ENCODE peak calls at places on chromosomes 13 and 19, in nine cellular contexts. X is M059J; E is stimulated activated CD8-positive, alpha-beta memory T cell treated with anti-CD3 and anti-CD28 coated beads, Interleukin-4, amount 100 ng/mL, for 4 hours; K is mesothelial cell of epicardium; C is heart left ventricle; D is T-cell; N is neural crest cell; A is right atrium auricular region; R is left cardiac atrium. J is an unnamed sample.

GRCh38 chr13:110062077-110062776 is 244.7 kb downstream of the COL4A1 start:
- DNase-seq in K (no peak), C (peak; percentile 38), N (no peak), A (no peak), E (no peak), X (peak; percentile 25), R (peak; percentile 58), D (no peak), J (peak; percentile 63)

GRCh38 chr13:38385152-38385891 is 35.7 kb downstream of the UFM1 start:
- DNase-seq in X (peak; percentile 9), A (no peak), E (no peak), C (no peak), D (no peak), K (no peak), R (no peak), N (no peak), J (no peak)

GRCh38 chr19:52603558-52604207 is 33.6 kb downstream of the ZNF701 start:
- DNase-seq in D (no peak), R (no peak), N (no peak), E (no peak), A (no peak), C (no peak), K (no peak), X (no peak), J (no peak)

GRCh38 chr19:10961073-10961762 is 388 bp downstream of the SMARCA4 start:
- DNase-seq in C (no peak), R (peak; percentile 77), E (no peak), N (peak; percentile 34), A (no peak), D (no peak), K (no peak), X (peak; percentile 33), J (no peak)

GRCh38 chr19:13163609-13164364 is 13.6 kb downstream of the IER2 start:
- DNase-seq in C (peak; percentile 76), D (peak; percentile 34), X (peak; percentile 97), A (peak; percentile 83), R (peak; percentile 79), E (no peak), N (peak; percentile 64), K (peak; percentile 58), J (peak; percentile 50)

GRCh38 chr19:22606212-22606553 is 27.9 kb upstream of the ZNF492 start:
- DNase-seq in X (no peak), D (no peak), K (no peak), A (peak; percentile 43), N (no peak), E (no peak), R (no peak), C (no peak), J (no peak)

GRCh38 chr19:45027371-45027770 is 11.5 kb upstream of the CLASRP start:
- DNase-seq in E (no peak), C (no peak), A (no peak), D (no peak), N (no peak), R (no peak), K (no peak), X (no peak), J (no peak)

GRCh38 chr13:99265162-99265822 is 7.1 kb upstream of the GPR18 start:
- DNase-seq in N (no peak), D (no peak), C (no peak), R (no peak), K (no peak), X (no peak), A (no peak), E (no peak), J (no peak)

GRCh38 chr19:33325920-33326319 is 23.6 kb upstream of the CEBPA start:
- DNase-seq in D (no peak), K (no peak), N (no peak), X (peak; percentile 23), A (peak; percentile 65), R (peak; percentile 28), C (no peak), E (no peak), J (no peak)

GRCh38 chr19:49064029-49064629 is 489 bp downstream of the NTF4 start:
- DNase-seq in D (no peak), N (no peak), C (no peak), X (no peak), A (no peak), R (no peak), K (no peak), E (no peak), J (peak; percentile 74)

GRCh38 chr19:8455018-8455417 is 10.2 kb downstream of the HNRNPM start:
- DNase-seq in N (no peak), A (no peak), D (no peak), X (no peak), C (no peak), R (no peak), E (no peak), K (no peak), J (no peak)

GRCh38 chr13:58397596-58398387 is 766.2 kb downstream of the PCDH17 start:
- DNase-seq in X (no peak), K (no peak), C (no peak), D (no peak), R (peak; percentile 35), N (no peak), A (no peak), E (no peak), J (no peak)

GRCh38 chr19:16224266-16225045 is 26.7 kb downstream of the AP1M1 start:
- DNase-seq in C (no peak), N (no peak), A (no peak), K (no peak), R (no peak), X (no peak), E (no peak), D (no peak), J (no peak)

GRCh38 chr13:77492982-77493381 is 42.5 kb upstream of the SCEL start:
- DNase-seq in A (no peak), X (no peak), E (no peak), K (no peak), C (no peak), N (no peak), D (no peak), R (no peak), J (peak; percentile 16)

GRCh38 chr13:44969858-44970484 is 19.3 kb downstream of the NUFIP1 start:
- DNase-seq in D (no peak), N (no peak), C (no peak), K (no peak), R (no peak), X (peak; percentile 62), E (no peak), A (no peak), J (peak; percentile 28)

GRCh38 chr19:44752816-44753618 is 4.5 kb downstream of the BCL3 start:
- DNase-seq in E (peak; percentile 91), A (peak; percentile 91), R (peak; percentile 95), X (peak; percentile 97), C (peak; percentile 94), N (no peak), K (no peak), D (peak; percentile 90), J (peak; percentile 94)

GRCh38 chr13:64471916-64472315 is 2758.2 kb downstream of the PCDH9 start:
- DNase-seq in N (no peak), D (no peak), R (no peak), X (peak; percentile 16), K (no peak), E (no peak), C (no peak), A (no peak), J (peak; percentile 10)

GRCh38 chr19:45234089-45234869 is 10.9 kb downstream of the EXOC3L2 start:
- DNase-seq in K (no peak), A (no peak), N (no peak), E (no peak), X (no peak), R (no peak), C (no peak), D (no peak), J (no peak)

GRCh38 chr13:102569488-102569887 is 27.3 kb upstream of the TPP2 start:
- DNase-seq in X (no peak), E (no peak), C (no peak), N (no peak), R (no peak), D (no peak), A (no peak), K (no peak), J (no peak)

GRCh38 chr13:79445968-79446645 is 34.8 kb upstream of the NDFIP2 start:
- DNase-seq in D (no peak), K (no peak), X (no peak), R (no peak), N (no peak), A (no peak), C (no peak), E (no peak), J (no peak)

GRCh38 chr19:16876904-16877361 is 11.9 kb upstream of the F2RL3 start:
- DNase-seq in E (no peak), D (no peak), A (no peak), R (no peak), C (peak; percentile 44), X (peak; percentile 88), K (no peak), N (no peak), J (peak; percentile 81)

GRCh38 chr19:40217027-40217810 is 965 bp downstream of the TTC9B start:
- DNase-seq in X (no peak), R (no peak), K (no peak), C (no peak), A (no peak), N (no peak), D (no peak), E (no peak), J (peak; percentile 48)

GRCh38 chr13:81568824-81569223 is 1227.9 kb upstream of the SPRY2 start:
- DNase-seq in R (no peak), A (no peak), E (no peak), D (no peak), K (no peak), C (no peak), N (no peak), X (no peak), J (no peak)

GRCh38 chr13:75305057-75305456 is 176.9 kb downstream of the TBC1D4 start:
- DNase-seq in C (peak; percentile 73), X (no peak), R (peak; percentile 39), K (no peak), A (no peak), N (no peak), D (no peak), E (no peak), J (no peak)

GRCh38 chr13:40618581-40619478 is 47.6 kb downstream of the FOXO1 start:
- DNase-seq in A (no peak), D (no peak), C (no peak), X (no peak), R (no peak), K (no peak), E (no peak), N (no peak), J (no peak)

GRCh38 chr13:86510792-86511191 is 711.6 kb upstream of the SLITRK6 start:
- DNase-seq in K (no peak), D (no peak), E (no peak), N (no peak), R (no peak), X (no peak), C (no peak), A (no peak), J (no peak)

GRCh38 chr13:76887070-76887563 is 912 bp upstream of the KCTD12 start:
- DNase-seq in C (peak; percentile 18), K (no peak), X (no peak), R (peak; percentile 31), D (no peak), N (peak; percentile 11), E (no peak), A (no peak), J (no peak)

GRCh38 chr13:42478531-42479156 is 95.3 kb upstream of the TNFSF11 start:
- DNase-seq in A (no peak), X (peak; percentile 25), R (no peak), D (no peak), K (no peak), E (no peak), C (no peak), N (no peak), J (peak; percentile 24)

GRCh38 chr13:47826481-47826880 is 174.6 kb downstream of the SUCLA2 start:
- DNase-seq in X (peak; percentile 13), C (no peak), A (no peak), E (no peak), D (no peak), K (no peak), R (no peak), N (no peak), J (no peak)

GRCh38 chr19:17078920-17079709 is 3.5 kb downstream of the MYO9B start:
- DNase-seq in K (no peak), C (no peak), R (no peak), A (no peak), X (peak; percentile 49), N (no peak), D (no peak), E (no peak), J (peak; percentile 17)

GRCh38 chr13:97425570-97425969 is 8.4 kb upstream of the RAP2A start:
- DNase-seq in K (no peak), D (no peak), N (no peak), A (no peak), E (no peak), X (no peak), R (no peak), C (no peak), J (no peak)

J was measured in mammary epithelial cell.